ENCODE peak calls at places on chromosomes 1 and 21, in six cellular contexts. P is GM20000, V is AG04450, Z is astrocyte of the spinal cord, X is glutamatergic neuron, A is A549. J is an unnamed sample.
A peak's percentile ranks its signal among the peaks of the same experiment; 100 is the strongest.

GRCh38 chr1:96683931-96684330 is 37.7 kb upstream of the PTBP2 start:
- DNase-seq in V (no peak), Z (no peak), P (no peak), X (no peak), A (no peak), J (no peak)

GRCh38 chr21:38729745-38730401 is 75.9 kb upstream of the ETS2 start:
- DNase-seq in P (no peak), V (no peak), Z (peak; percentile 71), X (no peak), A (no peak), J (no peak)

GRCh38 chr1:3067301-3067670 is 1.7 kb upstream of the PRDM16 start:
- DNase-seq in V (no peak), A (no peak), Z (no peak), P (no peak), X (peak; percentile 10), J (no peak)

GRCh38 chr1:183238071-183238470 is 52.0 kb downstream of the LAMC2 start:
- DNase-seq in Z (peak; percentile 29), X (no peak), P (no peak), A (no peak), V (no peak), J (no peak)

GRCh38 chr1:54506594-54506993 is 41.4 kb upstream of the ACOT11 start:
- DNase-seq in P (no peak), A (no peak), X (no peak), V (no peak), Z (no peak), J (no peak)

GRCh38 chr1:110756506-110756905 is 81.8 kb upstream of the KCNA3 start:
- DNase-seq in A (no peak), V (no peak), X (peak; percentile 91), P (no peak), Z (no peak), J (no peak)

GRCh38 chr1:58773406-58773840 is 10.4 kb downstream of the JUN start:
- DNase-seq in A (no peak), X (no peak), V (no peak), P (peak; percentile 42), Z (peak; percentile 92), J (peak; percentile 12)

GRCh38 chr1:158999301-159000069 is 10.2 kb upstream of the IFI16 start:
- DNase-seq in P (no peak), V (peak; percentile 81), A (peak; percentile 3), Z (peak; percentile 95), X (peak; percentile 23), J (no peak)

GRCh38 chr21:40231979-40232378 is 364.7 kb downstream of the PCP4 start:
- DNase-seq in P (no peak), V (no peak), Z (no peak), X (no peak), A (no peak), J (no peak)

GRCh38 chr1:153945131-153945794 is 1.3 kb downstream of the DENND4B start:
- DNase-seq in X (no peak), Z (peak; percentile 41), P (peak; percentile 88), V (no peak), A (peak; percentile 55), J (peak; percentile 94)

GRCh38 chr1:9701661-9702060 is 50.1 kb downstream of the PIK3CD start:
- DNase-seq in X (no peak), A (no peak), V (no peak), P (no peak), Z (no peak), J (no peak)

GRCh38 chr1:45265244-45265643 is 58.8 kb upstream of the ZSWIM5 start:
- DNase-seq in A (no peak), Z (no peak), P (no peak), V (no peak), X (no peak), J (no peak)

GRCh38 chr1:189027509-189027908 is 1450.2 kb downstream of the BRINP3 start:
- DNase-seq in P (no peak), X (no peak), V (no peak), Z (no peak), A (peak; percentile 9), J (no peak)

GRCh38 chr1:94805912-94806311 is 14.2 kb upstream of the SLC44A3 start:
- DNase-seq in P (peak; percentile 54), V (no peak), A (peak; percentile 43), Z (peak; percentile 61), X (peak; percentile 71), J (peak; percentile 57)

GRCh38 chr1:62241357-62242131 is 46.9 kb downstream of the L1TD1 start:
- DNase-seq in A (peak; percentile 33), Z (no peak), V (no peak), P (no peak), X (peak; percentile 24), J (no peak)

GRCh38 chr1:85366391-85366790 is 90.0 kb upstream of the BCL10 start:
- DNase-seq in X (no peak), P (no peak), V (peak; percentile 69), A (no peak), Z (peak; percentile 84), J (no peak)

GRCh38 chr1:159204071-159204790 is 444 bp upstream of the ACKR1 start:
- DNase-seq in V (no peak), X (no peak), Z (no peak), P (no peak), A (no peak), J (no peak)

GRCh38 chr1:161242313-161242712 is 4.3 kb upstream of the NR1I3 start:
- DNase-seq in Z (no peak), A (no peak), X (no peak), V (no peak), P (no peak), J (no peak)

GRCh38 chr1:219189021-219189824 is 15.5 kb downstream of the LYPLAL1 start:
- DNase-seq in Z (peak; percentile 88), P (peak; percentile 38), V (peak; percentile 27), X (no peak), A (no peak), J (peak; percentile 1)

GRCh38 chr1:221630236-221630635 is 111.7 kb downstream of the DUSP10 start:
- DNase-seq in A (no peak), P (no peak), X (no peak), Z (no peak), V (no peak), J (no peak)

GRCh38 chr1:54094001-54094729 is 40.8 kb downstream of the TCEANC2 start:
- DNase-seq in Z (no peak), V (no peak), X (no peak), A (no peak), P (no peak), J (no peak)

GRCh38 chr1:240877605-240878004 is 265.6 kb upstream of the GREM2 start:
- DNase-seq in X (no peak), Z (no peak), A (no peak), V (no peak), P (no peak), J (no peak)

GRCh38 chr1:239386453-239387303 is at the start of gene CHRM3:
- DNase-seq in A (peak; percentile 57), V (no peak), Z (peak; percentile 16), P (no peak), X (peak; percentile 72), J (peak; percentile 31)

GRCh38 chr1:24727490-24728214 is 17.6 kb upstream of the CLIC4 start:
- DNase-seq in Z (peak; percentile 93), V (no peak), A (no peak), X (no peak), P (peak; percentile 83), J (peak; percentile 24)

GRCh38 chr1:175538442-175538841 is 205.0 kb downstream of the TNR start:
- DNase-seq in V (no peak), A (no peak), X (no peak), Z (no peak), P (no peak), J (no peak)

GRCh38 chr1:147515046-147515869 is 26.0 kb upstream of the BCL9 start:
- DNase-seq in P (no peak), A (peak; percentile 72), Z (peak; percentile 58), X (no peak), V (no peak), J (peak; percentile 17)

GRCh38 chr1:200741808-200742207 is 3.1 kb downstream of the CAMSAP2 start:
- DNase-seq in X (no peak), A (no peak), Z (no peak), P (peak; percentile 18), V (no peak), J (no peak)

GRCh38 chr1:209546390-209547080 is 37.0 kb upstream of the CAMK1G start:
- DNase-seq in V (no peak), Z (peak; percentile 4), P (no peak), A (no peak), X (no peak), J (no peak)

GRCh38 chr1:25813734-25814471 is 5.9 kb upstream of the MTFR1L start:
- DNase-seq in V (no peak), A (no peak), P (no peak), X (no peak), Z (no peak), J (peak; percentile 33)
- TF ChIP-seq CTCF in V (no peak), A (no peak), P (no peak), X (no peak), Z (no peak), J (no peak)

DNA sequence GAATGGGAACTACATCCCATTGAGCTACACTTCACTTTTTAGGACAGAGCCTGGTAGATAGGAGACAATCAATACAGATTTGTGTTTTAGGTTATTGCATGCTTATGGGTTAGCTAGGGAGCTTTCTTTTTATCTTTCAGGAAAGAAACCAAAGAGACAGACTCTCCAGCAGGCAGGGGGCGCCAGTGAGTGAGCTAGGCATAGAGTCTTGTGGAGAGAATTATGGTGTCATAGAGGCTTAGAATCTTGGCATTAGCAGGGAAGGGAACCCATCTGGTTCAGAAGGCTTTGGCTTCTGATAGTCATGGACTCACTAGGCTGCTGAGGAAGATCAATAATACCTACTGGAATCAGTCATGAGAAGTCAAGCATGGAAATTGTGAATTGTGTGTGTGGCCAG is at the start of gene SMCP:
- DNase-seq in P (no peak), V (no peak), Z (no peak), X (peak; percentile 43), A (peak; percentile 9), J (peak; percentile 58)
- TF ChIP-seq CTCF in P (no peak), V (no peak), Z (peak; percentile 13), X (peak; percentile 22), A (no peak), J (peak; percentile 41)

GRCh38 chr1:207654320-207654719 is 9.4 kb downstream of the CR1L start:
- DNase-seq in A (peak; percentile 8), P (no peak), V (no peak), X (no peak), Z (no peak), J (no peak)
- TF ChIP-seq CTCF in A (peak; percentile 45), P (no peak), V (peak; percentile 32), X (no peak), Z (peak; percentile 19), J (no peak)

GRCh38 chr1:220371324-220371723 is 99.1 kb upstream of the RAB3GAP2 start:
- DNase-seq in P (no peak), X (no peak), Z (no peak), A (no peak), V (no peak), J (no peak)
- TF ChIP-seq CTCF in P (no peak), X (no peak), Z (no peak), A (no peak), V (no peak), J (no peak)

GRCh38 chr1:151032164-151032563 is 4.2 kb upstream of the BNIPL start:
- DNase-seq in X (no peak), V (no peak), A (no peak), P (no peak), Z (no peak), J (no peak)
- TF ChIP-seq CTCF in X (no peak), V (no peak), A (no peak), P (no peak), Z (no peak), J (no peak)

GRCh38 chr21:43718872-43719747 is at the start of gene PDXK:
- DNase-seq in Z (peak; percentile 84), A (peak; percentile 76), X (peak; percentile 84), P (peak; percentile 96), V (no peak), J (peak; percentile 84)
- TF ChIP-seq CTCF in Z (no peak), A (peak; percentile 14), X (no peak), P (no peak), V (no peak), J (no peak)

GRCh38 chr21:17726047-17726446 is 93.1 kb downstream of the C21orf91 start:
- DNase-seq in V (no peak), P (no peak), A (peak; percentile 20), Z (no peak), X (no peak), J (no peak)
- TF ChIP-seq CTCF in V (peak; percentile 21), P (no peak), A (no peak), Z (peak; percentile 23), X (no peak), J (no peak)

J was measured in activated CD8-positive, alpha-beta T cell treated with anti-CD3 and anti-CD28 coated beads for 36 hours.